ENCODE peak calls at places on chromosomes 3 and 15, in four cellular contexts. S, P, M and B are unnamed samples.

GRCh38 chr3:126538966-126539365 is 15.0 kb downstream of the CHST13 start:
- DNase-seq in S (no peak), P (no peak), M (no peak), B (no peak)

GRCh38 chr15:51053571-51053970 is 41.1 kb downstream of the TNFAIP8L3 start:
- DNase-seq in S (no peak), P (no peak), M (no peak), B (no peak)

GRCh38 chr15:33567652-33568051 is 256.9 kb downstream of the RYR3 start:
- DNase-seq in S (no peak), P (no peak), M (no peak), B (no peak)

GRCh38 chr15:66378814-66379430 is 7.8 kb upstream of the MAP2K1 start:
- DNase-seq in S (no peak), P (no peak), M (no peak), B (no peak)

GRCh38 chr3:141680620-141681389 is 57.3 kb upstream of the RNF7 start:
- DNase-seq in S (peak; percentile 29), P (no peak), M (peak; percentile 30), B (no peak)

GRCh38 chr3:129845956-129846355 is 47.6 kb downstream of the TMCC1 start:
- DNase-seq in S (no peak), P (no peak), M (no peak), B (no peak)

GRCh38 chr15:37933685-37934084 is 755 bp upstream of the TMCO5A start:
- DNase-seq in S (no peak), P (no peak), M (no peak), B (no peak)

GRCh38 chr3:122582390-122582789 is 4.9 kb downstream of the PARP15 start:
- DNase-seq in S (no peak), P (no peak), M (no peak), B (no peak)

GRCh38 chr3:85605066-85605465 is 646.3 kb downstream of the CADM2 start:
- DNase-seq in S (no peak), P (no peak), M (no peak), B (no peak)

GRCh38 chr15:51128701-51129100 is 34.0 kb upstream of the TNFAIP8L3 start:
- DNase-seq in S (no peak), P (no peak), M (no peak), B (no peak)

GRCh38 chr3:125165189-125165947 is 47.2 kb downstream of the SLC12A8 start:
- DNase-seq in S (peak; percentile 65), P (no peak), M (no peak), B (peak; percentile 34)

GRCh38 chr3:63067999-63068645 is 192.9 kb upstream of the CADPS start:
- DNase-seq in S (peak; percentile 42), P (no peak), M (peak; percentile 9), B (peak; percentile 27)

GRCh38 chr15:34984884-34985630 is 3.0 kb downstream of the ZNF770 start:
- DNase-seq in S (no peak), P (no peak), M (no peak), B (peak; percentile 44)

GRCh38 chr3:40828741-40829415 is 304.1 kb downstream of the ZNF621 start:
- DNase-seq in S (no peak), P (no peak), M (no peak), B (no peak)

GRCh38 chr15:33468740-33469139 is 158.0 kb downstream of the RYR3 start:
- DNase-seq in S (no peak), P (no peak), M (no peak), B (no peak)

GRCh38 chr3:4392992-4393391 is 74.1 kb downstream of the SUMF1 start:
- DNase-seq in S (no peak), P (no peak), M (no peak), B (no peak)
- TF ChIP-seq NR3C1 in S (no peak), P (no peak), M (no peak), B (no peak)

GRCh38 chr3:152195206-152195605 is 73.5 kb upstream of the MBNL1 start:
- DNase-seq in S (no peak), P (no peak), M (no peak), B (no peak)

GRCh38 chr3:152198655-152199054 is 70.1 kb upstream of the MBNL1 start:
- DNase-seq in S (no peak), P (no peak), M (no peak), B (no peak)

GRCh38 chr3:152197451-152197850 is 71.3 kb upstream of the MBNL1 start:
- DNase-seq in S (no peak), P (no peak), M (no peak), B (no peak)

GRCh38 chr3:152197937-152198336 is 70.8 kb upstream of the MBNL1 start:
- DNase-seq in S (no peak), P (no peak), M (no peak), B (no peak)

DNA sequence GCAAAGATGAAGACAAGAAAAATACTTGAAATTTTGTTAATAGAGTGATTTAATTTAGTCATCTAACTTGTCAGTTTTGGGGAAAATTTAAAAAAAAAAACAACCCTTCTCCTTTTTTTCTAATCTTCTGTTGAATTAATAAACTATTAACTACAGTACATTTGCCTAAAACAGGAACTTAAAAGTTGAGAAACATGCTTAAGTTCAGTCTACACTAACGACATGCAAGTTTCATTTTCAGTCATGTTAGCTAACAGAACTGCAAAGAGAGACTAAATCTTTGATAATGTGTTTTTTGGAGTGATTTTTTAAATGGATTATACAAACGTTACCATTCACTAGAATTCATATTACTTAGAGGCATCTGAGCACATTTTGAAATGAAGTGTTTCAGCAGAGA is 71.9 kb upstream of the MBNL1 start:
- DNase-seq in S (no peak), P (no peak), M (no peak), B (no peak)
- TF ChIP-seq NR3C1 in S (no peak), P (no peak), M (no peak), B (no peak)

DNA sequence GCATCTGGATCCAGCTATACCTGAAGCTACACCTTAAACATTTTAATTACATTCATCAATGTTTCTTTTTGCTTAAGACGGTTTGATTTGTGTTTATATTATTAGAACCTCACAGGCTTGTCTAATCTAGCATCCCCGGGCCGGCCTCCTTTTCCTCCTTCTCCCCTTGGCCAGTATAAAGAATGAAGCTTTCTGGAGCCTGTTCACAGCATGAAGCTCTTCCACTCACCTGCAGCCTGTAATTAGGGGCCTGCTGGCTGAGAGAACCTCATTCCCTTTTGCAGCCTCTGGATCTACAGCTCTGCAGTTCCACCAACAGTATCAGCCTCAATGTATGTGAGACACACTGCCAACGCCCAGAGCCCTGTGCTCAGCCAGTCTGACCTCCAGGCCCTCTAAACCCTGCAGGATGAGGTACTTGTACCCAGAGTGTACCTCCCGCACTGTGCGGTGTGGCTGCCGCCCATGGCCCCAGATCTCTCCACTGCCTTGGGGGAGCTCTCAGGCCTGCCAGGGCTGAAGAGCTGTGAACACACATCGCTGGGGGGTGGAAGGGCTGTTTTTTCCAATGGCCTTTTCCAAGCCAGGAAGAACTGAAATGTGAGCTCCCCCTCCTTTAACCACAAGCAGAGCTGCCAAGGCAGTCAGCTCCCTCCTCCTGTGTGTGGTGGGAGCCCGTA is 114.7 kb upstream of the ALDH1A3 start:
- DNase-seq in S (peak; percentile 8), P (no peak), M (no peak), B (no peak)
- TF ChIP-seq NR3C1 in S (no peak), P (no peak), M (no peak), B (no peak)

GRCh38 chr15:69018951-69019350 is 4.5 kb downstream of the NOX5 start:
- DNase-seq in S (no peak), P (no peak), M (no peak), B (no peak)

GRCh38 chr15:69014454-69014853 is at the start of gene NOX5:
- DNase-seq in S (no peak), P (no peak), M (peak; percentile 25), B (no peak)

GRCh38 chr15:69016021-69016595 is 1.6 kb downstream of the NOX5 start:
- DNase-seq in S (no peak), P (no peak), M (no peak), B (no peak)

GRCh38 chr15:69015591-69015990 is 1.1 kb downstream of the NOX5 start:
- DNase-seq in S (no peak), P (no peak), M (no peak), B (no peak)

GRCh38 chr15:69017978-69018377 is 3.5 kb downstream of the NOX5 start:
- DNase-seq in S (no peak), P (no peak), M (peak; percentile 26), B (peak; percentile 71)
- TF ChIP-seq NR3C1 in S (no peak), P (no peak), M (no peak), B (no peak)

GRCh38 chr3:13823186-13823585 is 56.7 kb downstream of the WNT7A start:
- DNase-seq in S (no peak), P (no peak), M (no peak), B (no peak)

GRCh38 chr3:13824521-13825316 is 55.2 kb downstream of the WNT7A start:
- DNase-seq in S (no peak), P (no peak), M (no peak), B (no peak)

GRCh38 chr3:13821156-13821555 is 58.7 kb downstream of the WNT7A start:
- DNase-seq in S (no peak), P (no peak), M (no peak), B (no peak)

GRCh38 chr3:13823692-13824091 is 56.2 kb downstream of the WNT7A start:
- DNase-seq in S (no peak), P (no peak), M (no peak), B (no peak)

DNA sequence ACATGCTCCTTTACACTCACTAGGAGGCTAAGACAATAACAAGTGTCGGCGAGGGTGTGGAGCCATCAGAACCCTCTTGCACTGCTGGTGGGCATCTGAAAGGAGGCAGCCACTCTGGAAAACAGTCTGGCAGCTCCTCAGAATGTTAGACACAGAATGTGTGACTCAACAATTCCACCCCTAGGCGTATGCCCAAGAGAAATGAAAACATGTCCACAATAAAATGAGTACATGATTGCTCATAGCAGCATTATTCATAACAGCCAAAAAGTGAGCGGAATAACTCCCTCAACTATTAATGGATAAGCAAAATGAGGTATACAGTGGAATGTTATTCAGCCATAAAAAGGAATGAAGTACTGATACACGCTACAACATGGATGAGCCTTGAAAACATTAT is 57.8 kb downstream of the WNT7A start:
- DNase-seq in S (no peak), P (no peak), M (no peak), B (no peak)
- TF ChIP-seq NR3C1 in S (no peak), P (no peak), M (no peak), B (no peak)